ENCODE peak calls at places on chromosomes 3 and 15, in five cellular contexts. G, F, W, B and H are unnamed samples. For H3K4me1 and H3K27me3, the result is how much of the 10 kb centered on the place peaks cover.

GRCh38 chr3:41190509-41191284 is 8.6 kb upstream of the CTNNB1 start:
- DNase-seq in G (no peak), F (no peak), W (no peak), B (no peak), H (peak)

GRCh38 chr3:178275793-178276192 is 260.4 kb upstream of the KCNMB2 start:
- DNase-seq in G (no peak), F (no peak), W (no peak), B (no peak), H (no peak)

GRCh38 chr3:194269610-194270145 is 81.5 kb downstream of the CPN2 start:
- DNase-seq in G (peak), F (no peak), W (peak), B (peak), H (peak)

GRCh38 chr15:38080651-38081271 is 146.3 kb downstream of the TMCO5A start:
- DNase-seq in G (no peak), F (no peak), W (no peak), B (no peak), H (no peak)

GRCh38 chr15:64478863-64479262 is 18.5 kb downstream of the ZNF609 start:
- DNase-seq in G (no peak), F (no peak), W (no peak), B (no peak), H (no peak)

GRCh38 chr15:34336947-34337556 is 529 bp downstream of the SLC12A6 start:
- DNase-seq in G (no peak), F (no peak), W (peak), B (peak), H (no peak)

GRCh38 chr3:120077726-120078125 is 16.5 kb downstream of the GSK3B start:
- DNase-seq in G (no peak), F (no peak), W (no peak), B (no peak), H (no peak)

GRCh38 chr3:129628169-129628522 is 21.7 kb upstream of the PLXND1 start:
- DNase-seq in G (no peak), F (no peak), W (no peak), B (no peak), H (no peak)

GRCh38 chr3:15743587-15744009 is 54.2 kb downstream of the ANKRD28 start:
- DNase-seq in G (no peak), F (no peak), W (no peak), B (no peak), H (no peak)

GRCh38 chr15:48469271-48469670 is 138.0 kb downstream of the DUT start:
- DNase-seq in G (no peak), F (no peak), W (no peak), B (no peak), H (no peak)

GRCh38 chr3:47315069-47315647 is 32.4 kb downstream of the KLHL18 start:
- DNase-seq in G (no peak), F (no peak), W (no peak), B (peak), H (no peak)

GRCh38 chr3:5002871-5003247 is 23.6 kb downstream of the BHLHE40 start:
- DNase-seq in G (no peak), F (no peak), W (no peak), B (no peak), H (no peak)

GRCh38 chr15:50137330-50137761 is 18.3 kb upstream of the ATP8B4 start:
- DNase-seq in G (no peak), F (peak), W (no peak), B (no peak), H (no peak)

GRCh38 chr3:127328391-127328790 is 40.5 kb upstream of the PRR20G start:
- DNase-seq in G (no peak), F (no peak), W (no peak), B (no peak), H (no peak)

GRCh38 chr3:188707396-188708288 is 464.1 kb upstream of the TPRG1 start:
- DNase-seq in G (no peak), F (no peak), W (no peak), B (no peak), H (no peak)

GRCh38 chr3:43792904-43793303 is 102.2 kb downstream of the ABHD5 start:
- DNase-seq in G (no peak), F (no peak), W (no peak), B (no peak), H (no peak)

GRCh38 chr3:57446318-57446841 is 97.8 kb downstream of the DNAH12 start:
- DNase-seq in G (no peak), F (no peak), W (no peak), B (no peak), H (no peak)

GRCh38 chr3:128753715-128754114 is 27.7 kb downstream of the RAB7A start:
- DNase-seq in G (no peak), F (no peak), W (no peak), B (no peak), H (no peak)

DNA sequence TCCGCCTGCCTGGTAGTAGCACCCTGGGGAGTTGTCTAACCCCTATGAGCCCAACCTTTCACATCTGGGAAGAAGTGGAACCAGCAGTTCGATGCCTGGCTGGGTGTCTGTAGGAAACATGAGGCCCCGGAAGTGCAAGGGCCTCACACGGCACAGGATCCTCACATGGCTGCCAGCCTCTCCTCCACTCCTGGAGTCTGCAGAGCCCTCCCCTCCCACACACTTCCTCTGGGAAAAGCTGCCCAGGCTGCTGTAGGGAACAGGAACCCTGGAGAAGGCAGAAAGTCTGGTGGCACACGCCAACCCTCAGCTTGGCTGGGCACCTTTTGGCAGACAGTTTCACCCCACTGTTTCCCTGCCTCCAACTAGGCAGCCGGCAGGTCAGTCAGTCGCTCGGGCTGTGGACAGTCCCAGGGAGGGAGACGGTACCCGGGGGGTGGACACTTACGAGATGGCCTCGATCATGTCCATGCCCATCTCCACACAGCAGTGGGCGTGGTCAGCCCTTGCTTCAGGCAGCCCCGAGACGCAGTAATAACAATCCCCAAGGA is 118.4 kb downstream of the ADCY5 start:
- DNase-seq in G (peak), F (no peak), W (peak), B (peak), H (no peak)
- H3K4me1 ChIP-seq in G (under half), F (under half), W (under half), B (under half), H (under half)

GRCh38 chr15:60390231-60390630 is 7.6 kb downstream of the ANXA2 start:
- DNase-seq in G (no peak), F (peak), W (no peak), B (no peak), H (no peak)

GRCh38 chr15:60391722-60392340 is 6.0 kb downstream of the ANXA2 start:
- DNase-seq in G (no peak), F (peak), W (no peak), B (peak), H (no peak)

GRCh38 chr15:60387321-60387720 is 10.5 kb downstream of the ANXA2 start:
- DNase-seq in G (no peak), F (peak), W (no peak), B (no peak), H (no peak)

GRCh38 chr15:60390931-60391501 is 6.8 kb downstream of the ANXA2 start:
- DNase-seq in G (no peak), F (peak), W (no peak), B (peak), H (peak)

GRCh38 chr15:60389261-60390077 is 8.3 kb downstream of the ANXA2 start:
- DNase-seq in G (no peak), F (peak), W (no peak), B (no peak), H (no peak)
- H3K27me3 ChIP-seq in G (under half), F (under half), W (under half), B (under half), H (under half)

GRCh38 chr15:101173233-101174119 is 78.4 kb downstream of the CHSY1 start:
- DNase-seq in G (no peak), F (no peak), W (no peak), B (no peak), H (no peak)
- H3K4me1 ChIP-seq in G (under half), F (half or more), W (under half), B (under half), H (under half)

DNA sequence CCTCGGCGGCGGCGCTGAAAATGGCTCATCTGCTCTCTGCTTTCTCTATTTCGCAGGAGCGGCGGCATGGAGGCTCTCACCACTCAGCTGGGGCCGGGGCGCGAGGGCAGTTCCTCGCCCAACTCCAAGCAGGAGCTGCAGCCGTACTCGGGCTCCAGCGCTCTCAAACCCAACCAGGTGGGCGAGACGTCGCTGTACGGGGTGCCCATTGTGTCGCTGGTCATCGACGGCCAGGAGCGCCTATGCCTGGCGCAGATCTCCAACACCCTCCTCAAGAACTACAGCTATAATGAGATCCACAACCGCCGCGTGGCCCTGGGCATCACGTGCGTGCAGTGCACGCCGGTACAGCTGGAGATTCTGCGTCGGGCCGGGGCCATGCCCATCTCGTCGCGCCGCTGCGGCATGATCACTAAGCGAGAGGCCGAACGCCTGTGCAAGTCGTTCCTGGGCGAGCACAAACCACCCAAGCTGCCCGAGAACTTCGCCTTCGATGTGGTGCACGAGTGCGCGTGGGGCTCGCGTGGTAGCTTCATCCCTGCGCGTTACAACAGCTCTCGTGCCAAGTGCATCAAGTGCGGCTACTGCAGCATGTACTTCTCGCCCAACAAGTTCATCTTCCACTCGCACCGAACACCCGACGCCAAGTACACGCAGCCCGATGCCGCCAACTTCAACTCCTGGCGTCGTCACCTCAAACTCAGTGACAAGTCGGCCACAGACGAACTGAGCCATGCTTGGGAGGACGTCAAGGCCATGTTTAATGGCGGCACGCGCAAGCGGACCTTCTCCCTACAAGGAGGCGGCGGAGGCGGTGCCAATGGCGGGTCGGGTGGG is 789 bp downstream of the SKOR1 start:
- DNase-seq in G (peak), F (no peak), W (peak), B (no peak), H (no peak)
- H3K27me3 ChIP-seq in G (under half), F (half or more), W (half or more), B (half or more), H (under half)

GRCh38 chr3:53240989-53241972 is 14.5 kb downstream of the TKT start:
- DNase-seq in G (no peak), F (no peak), W (no peak), B (no peak), H (no peak)
- H3K4me1 ChIP-seq in G (under half), F (under half), W (under half), B (under half), H (under half)

GRCh38 chr3:10449436-10449835 is 56.0 kb downstream of the ATP2B2 start:
- DNase-seq in G (peak), F (no peak), W (no peak), B (no peak), H (no peak)
- H3K27me3 ChIP-seq in G (under half), F (under half), W (under half), B (under half), H (under half)

GRCh38 chr3:153216928-153217327 is 54.9 kb downstream of the RAP2B start:
- DNase-seq in G (no peak), F (no peak), W (no peak), B (no peak), H (no peak)
- H3K4me1 ChIP-seq in G (under half), F (under half), W (under half), B (under half), H (under half)

GRCh38 chr3:38595393-38595792 is 54.1 kb downstream of the SCN5A start:
- DNase-seq in G (no peak), F (no peak), W (no peak), B (no peak), H (peak)
- H3K27me3 ChIP-seq in G (under half), F (under half), W (under half), B (under half), H (under half)